ENCODE peak calls at places on chromosome 21, in five cellular contexts. One of them, this sample, is unnamed.

GRCh38 chr21:16071082-16071481 is 341.3 kb downstream of the USP25 start:
- DNase-seq in ascending aorta: no peak
- DNase-seq in right atrium auricular region: no peak
- DNase-seq in aorta: no peak
- DNase-seq in adipocyte: peak; percentile 55
- DNase-seq in this sample: no peak

GRCh38 chr21:29377266-29377665 is 78.5 kb downstream of the BACH1 start:
- DNase-seq in ascending aorta: no peak
- DNase-seq in right atrium auricular region: no peak
- DNase-seq in aorta: no peak
- DNase-seq in adipocyte: no peak
- DNase-seq in this sample: no peak

GRCh38 chr21:23853796-23854379 is 1753.4 kb downstream of the MRPL39 start:
- DNase-seq in aorta: no peak
- DNase-seq in adipocyte: peak; percentile 74
- DNase-seq in right atrium auricular region: no peak
- DNase-seq in ascending aorta: no peak
- DNase-seq in this sample: no peak

GRCh38 chr21:29145354-29145782 is 14.9 kb downstream of the MAP3K7CL start:
- DNase-seq in aorta: no peak
- DNase-seq in adipocyte: peak; percentile 91
- DNase-seq in right atrium auricular region: no peak
- DNase-seq in ascending aorta: no peak
- DNase-seq in this sample: no peak

GRCh38 chr21:29697555-29698193 is 242.1 kb downstream of the GRIK1 start:
- DNase-seq in right atrium auricular region: no peak
- DNase-seq in aorta: no peak
- DNase-seq in adipocyte: no peak
- DNase-seq in ascending aorta: no peak
- DNase-seq in this sample: no peak

GRCh38 chr21:43198376-43198775 is 29.6 kb downstream of the CRYAA start:
- DNase-seq in ascending aorta: no peak
- DNase-seq in adipocyte: no peak
- DNase-seq in right atrium auricular region: no peak
- DNase-seq in aorta: no peak
- DNase-seq in this sample: no peak

GRCh38 chr21:42554251-42554937 is 40.7 kb downstream of the SLC37A1 start:
- DNase-seq in aorta: peak; percentile 36
- DNase-seq in ascending aorta: no peak
- DNase-seq in right atrium auricular region: no peak
- DNase-seq in adipocyte: no peak
- DNase-seq in this sample: peak; percentile 44

GRCh38 chr21:43369124-43369523 is 57.8 kb downstream of the SIK1 start:
- DNase-seq in ascending aorta: no peak
- DNase-seq in aorta: no peak
- DNase-seq in adipocyte: peak; percentile 51
- DNase-seq in right atrium auricular region: no peak
- DNase-seq in this sample: no peak

GRCh38 chr21:19913995-19914394 is 1084.2 kb upstream of the NCAM2 start:
- DNase-seq in adipocyte: no peak
- DNase-seq in ascending aorta: no peak
- DNase-seq in right atrium auricular region: no peak
- DNase-seq in aorta: no peak
- DNase-seq in this sample: no peak

GRCh38 chr21:28982637-28983036 is 10.0 kb downstream of the LTN1 start:
- DNase-seq in ascending aorta: no peak
- DNase-seq in right atrium auricular region: no peak
- DNase-seq in adipocyte: no peak
- DNase-seq in aorta: no peak
- DNase-seq in this sample: no peak

GRCh38 chr21:31318971-31319370 is 25.1 kb downstream of the TIAM1 start:
- DNase-seq in adipocyte: no peak
- DNase-seq in ascending aorta: no peak
- DNase-seq in aorta: no peak
- DNase-seq in right atrium auricular region: no peak
- DNase-seq in this sample: no peak

GRCh38 chr21:31030367-31031106 is 7.7 kb downstream of the KRTAP19-8 start:
- DNase-seq in aorta: no peak
- DNase-seq in right atrium auricular region: no peak
- DNase-seq in adipocyte: no peak
- DNase-seq in ascending aorta: no peak
- DNase-seq in this sample: no peak

GRCh38 chr21:42850866-42851391 is 28.4 kb downstream of the WDR4 start:
- DNase-seq in adipocyte: no peak
- DNase-seq in right atrium auricular region: no peak
- DNase-seq in ascending aorta: no peak
- DNase-seq in aorta: no peak
- DNase-seq in this sample: no peak

GRCh38 chr21:39561128-39561527 is 51.6 kb upstream of the B3GALT5 start:
- DNase-seq in right atrium auricular region: no peak
- DNase-seq in aorta: no peak
- DNase-seq in ascending aorta: no peak
- DNase-seq in adipocyte: no peak
- DNase-seq in this sample: no peak

GRCh38 chr21:41778974-41779600 is 12.2 kb upstream of the RIPK4 start:
- DNase-seq in aorta: peak; percentile 32
- DNase-seq in adipocyte: no peak
- DNase-seq in right atrium auricular region: no peak
- DNase-seq in ascending aorta: no peak
- DNase-seq in this sample: peak; percentile 55

GRCh38 chr21:15804247-15804985 is 74.6 kb downstream of the USP25 start:
- DNase-seq in ascending aorta: no peak
- DNase-seq in aorta: no peak
- DNase-seq in adipocyte: no peak
- DNase-seq in right atrium auricular region: no peak
- DNase-seq in this sample: no peak

GRCh38 chr21:39353295-39353694 is 4.4 kb upstream of the HMGN1 start:
- DNase-seq in ascending aorta: no peak
- DNase-seq in right atrium auricular region: no peak
- DNase-seq in adipocyte: no peak
- DNase-seq in aorta: no peak
- DNase-seq in this sample: no peak

GRCh38 chr21:31750843-31751242 is 18.9 kb upstream of the SCAF4 start:
- DNase-seq in right atrium auricular region: no peak
- DNase-seq in aorta: no peak
- DNase-seq in ascending aorta: no peak
- DNase-seq in adipocyte: peak; percentile 25
- DNase-seq in this sample: no peak

GRCh38 chr21:37451446-37451845 is 84.9 kb downstream of the DYRK1A start:
- DNase-seq in right atrium auricular region: no peak
- DNase-seq in aorta: no peak
- DNase-seq in adipocyte: no peak
- DNase-seq in ascending aorta: no peak
- DNase-seq in this sample: no peak

GRCh38 chr21:37455504-37455911 is 88.9 kb downstream of the DYRK1A start:
- DNase-seq in adipocyte: no peak
- DNase-seq in aorta: no peak
- DNase-seq in ascending aorta: no peak
- DNase-seq in right atrium auricular region: no peak
- DNase-seq in this sample: no peak

GRCh38 chr21:37453350-37453749 is 86.8 kb downstream of the DYRK1A start:
- DNase-seq in aorta: no peak
- DNase-seq in ascending aorta: no peak
- DNase-seq in right atrium auricular region: no peak
- DNase-seq in adipocyte: no peak
- DNase-seq in this sample: no peak

GRCh38 chr21:37452222-37452621 is 85.6 kb downstream of the DYRK1A start:
- DNase-seq in ascending aorta: no peak
- DNase-seq in right atrium auricular region: no peak
- DNase-seq in adipocyte: peak; percentile 83
- DNase-seq in aorta: no peak
- DNase-seq in this sample: no peak

GRCh38 chr21:37454869-37455503 is 88.4 kb downstream of the DYRK1A start:
- DNase-seq in ascending aorta: no peak
- DNase-seq in right atrium auricular region: no peak
- DNase-seq in adipocyte: no peak
- DNase-seq in aorta: no peak
- DNase-seq in this sample: no peak
- H3K4me1 ChIP-seq in ascending aorta: peaks cover 80% of the 10 kb centered on the region
- H3K4me1 ChIP-seq in right atrium auricular region: no peaks in the 10 kb centered on the region
- H3K4me1 ChIP-seq in adipocyte: peaks cover 94% of the 10 kb centered on the region
- H3K4me1 ChIP-seq in aorta: peaks cover 5% of the 10 kb centered on the region
- H3K4me1 ChIP-seq in this sample: peaks cover 73% of the 10 kb centered on the region

DNA sequence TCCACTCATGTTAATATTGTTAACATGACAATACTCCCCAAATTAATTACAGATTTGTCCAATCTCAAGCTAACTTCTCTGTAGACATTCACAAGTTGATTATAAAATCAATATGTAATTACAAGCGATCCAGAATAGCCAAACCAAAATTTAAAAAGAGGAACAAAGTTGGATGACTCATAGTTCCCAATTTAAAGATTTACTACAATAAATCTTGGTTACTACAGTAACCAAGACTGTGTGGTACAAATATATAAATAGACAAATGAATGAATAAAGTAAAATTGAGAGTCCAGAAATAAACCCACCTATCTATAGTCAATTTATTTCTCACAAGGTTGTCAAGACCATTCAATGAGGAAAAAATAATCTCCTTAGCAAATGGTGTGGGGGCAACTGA is 7.1 kb upstream of the KRTAP10-4 start:
- DNase-seq in adipocyte: no peak
- DNase-seq in aorta: no peak
- DNase-seq in ascending aorta: no peak
- DNase-seq in right atrium auricular region: no peak
- DNase-seq in this sample: no peak
- H3K4me3 ChIP-seq in adipocyte: no peak overlapping the region
- H3K4me3 ChIP-seq in aorta: no peak overlapping the region
- H3K4me3 ChIP-seq in ascending aorta: no peak overlapping the region
- H3K4me3 ChIP-seq in right atrium auricular region: no peak overlapping the region
- H3K4me3 ChIP-seq in this sample: no peak overlapping the region

GRCh38 chr21:9755611-9756010 is 765.8 kb upstream of the TPTE start:
- DNase-seq in adipocyte: no peak
- DNase-seq in aorta: no peak
- DNase-seq in ascending aorta: no peak
- DNase-seq in right atrium auricular region: no peak
- DNase-seq in this sample: no peak
- H3K4me1 ChIP-seq in adipocyte: no peaks in the 10 kb centered on the region
- H3K4me1 ChIP-seq in aorta: no peaks in the 10 kb centered on the region
- H3K4me1 ChIP-seq in ascending aorta: no peaks in the 10 kb centered on the region
- H3K4me1 ChIP-seq in right atrium auricular region: no peaks in the 10 kb centered on the region
- H3K4me1 ChIP-seq in this sample: no peaks in the 10 kb centered on the region

GRCh38 chr21:38171723-38172344 is 85.0 kb upstream of the KCNJ15 start:
- DNase-seq in aorta: no peak
- DNase-seq in adipocyte: peak; percentile 23
- DNase-seq in right atrium auricular region: no peak
- DNase-seq in ascending aorta: no peak
- DNase-seq in this sample: no peak
- H3K4me3 ChIP-seq in aorta: no peak overlapping the region
- H3K4me3 ChIP-seq in adipocyte: peak overlapping the region; percentile 9
- H3K4me3 ChIP-seq in right atrium auricular region: no peak overlapping the region
- H3K4me3 ChIP-seq in ascending aorta: no peak overlapping the region
- H3K4me3 ChIP-seq in this sample: no peak overlapping the region

GRCh38 chr21:36699026-36699545 is at the start of gene SIM2:
- DNase-seq in ascending aorta: no peak
- DNase-seq in aorta: no peak
- DNase-seq in adipocyte: peak; percentile 28
- DNase-seq in right atrium auricular region: no peak
- DNase-seq in this sample: no peak

GRCh38 chr21:36701912-36702621 is 3.2 kb downstream of the SIM2 start:
- DNase-seq in aorta: no peak
- DNase-seq in adipocyte: no peak
- DNase-seq in ascending aorta: no peak
- DNase-seq in right atrium auricular region: no peak
- DNase-seq in this sample: no peak

GRCh38 chr21:36699546-36700294 is 805 bp downstream of the SIM2 start:
- DNase-seq in ascending aorta: no peak
- DNase-seq in adipocyte: no peak
- DNase-seq in right atrium auricular region: no peak
- DNase-seq in aorta: peak; percentile 69
- DNase-seq in this sample: no peak

GRCh38 chr21:36700961-36701911 is 2.3 kb downstream of the SIM2 start:
- DNase-seq in aorta: no peak
- DNase-seq in adipocyte: no peak
- DNase-seq in ascending aorta: no peak
- DNase-seq in right atrium auricular region: no peak
- DNase-seq in this sample: no peak

GRCh38 chr21:36700295-36700960 is 1.5 kb downstream of the SIM2 start:
- DNase-seq in aorta: no peak
- DNase-seq in right atrium auricular region: no peak
- DNase-seq in adipocyte: no peak
- DNase-seq in ascending aorta: no peak
- DNase-seq in this sample: no peak
- H3K4me1 ChIP-seq in aorta: no peaks in the 10 kb centered on the region
- H3K4me1 ChIP-seq in right atrium auricular region: no peaks in the 10 kb centered on the region
- H3K4me1 ChIP-seq in adipocyte: peaks cover 9% of the 10 kb centered on the region
- H3K4me1 ChIP-seq in ascending aorta: peaks cover 44% of the 10 kb centered on the region
- H3K4me1 ChIP-seq in this sample: peaks cover 70% of the 10 kb centered on the region

DNA sequence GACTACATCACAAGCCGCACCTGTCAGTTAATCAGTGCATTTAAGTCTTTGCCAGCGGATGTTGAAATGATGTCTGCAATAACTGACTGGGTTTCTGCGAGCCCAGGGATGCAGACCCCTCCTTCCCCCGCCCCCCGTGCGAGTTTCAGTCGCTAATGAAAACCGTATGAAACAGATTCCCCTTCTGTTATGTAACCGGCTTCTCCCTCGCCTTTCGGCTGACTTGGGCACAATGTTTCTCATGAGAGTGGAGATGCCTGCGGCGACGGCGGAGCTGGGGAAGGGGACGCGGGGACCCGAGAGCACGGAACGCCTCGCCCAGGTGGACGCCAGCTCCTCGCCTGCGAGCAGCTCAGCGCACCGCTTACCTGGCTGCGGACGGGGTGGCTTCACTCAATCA is 741 bp downstream of the KCNJ6 start:
- DNase-seq in adipocyte: peak; percentile 19
- DNase-seq in aorta: no peak
- DNase-seq in right atrium auricular region: no peak
- DNase-seq in ascending aorta: no peak
- DNase-seq in this sample: no peak
- H3K4me3 ChIP-seq in adipocyte: peak overlapping the region; percentile 71
- H3K4me3 ChIP-seq in aorta: no peak overlapping the region
- H3K4me3 ChIP-seq in right atrium auricular region: peak overlapping the region; percentile 19
- H3K4me3 ChIP-seq in ascending aorta: peak overlapping the region; percentile 56
- H3K4me3 ChIP-seq in this sample: peak overlapping the region; percentile 21

DNA sequence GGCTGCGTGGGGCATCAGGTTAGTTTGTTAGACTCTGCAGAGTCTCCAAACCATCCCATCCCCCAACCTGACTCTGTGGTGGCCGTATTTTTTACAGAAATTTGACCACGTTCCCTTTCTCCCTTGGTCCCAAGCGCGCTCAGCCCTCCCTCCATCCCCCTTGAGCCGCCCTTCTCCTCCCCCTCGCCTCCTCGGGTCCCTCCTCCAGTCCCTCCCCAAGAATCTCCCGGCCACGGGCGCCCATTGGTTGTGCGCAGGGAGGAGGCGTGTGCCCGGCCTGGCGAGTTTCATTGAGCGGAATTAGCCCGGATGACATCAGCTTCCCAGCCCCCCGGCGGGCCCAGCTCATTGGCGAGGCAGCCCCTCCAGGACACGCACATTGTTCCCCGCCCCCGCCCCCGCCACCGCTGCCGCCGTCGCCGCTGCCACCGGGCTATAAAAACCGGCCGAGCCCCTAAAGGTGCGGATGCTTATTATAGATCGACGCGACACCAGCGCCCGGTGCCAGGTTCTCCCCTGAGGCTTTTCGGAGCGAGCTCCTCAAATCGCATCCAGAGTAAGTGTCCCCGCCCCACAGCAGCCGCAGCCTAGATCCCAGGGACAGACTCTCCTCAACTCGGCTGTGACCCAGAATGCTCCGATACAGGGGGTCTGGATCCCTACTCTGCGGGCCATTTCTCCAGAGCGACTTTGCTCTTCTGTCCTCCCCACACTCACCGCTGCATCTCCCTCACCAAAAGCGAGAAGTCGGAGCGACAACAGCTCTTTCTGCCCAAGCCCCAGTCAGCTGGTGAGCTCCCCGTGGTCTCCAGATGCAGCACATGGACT is at the start of gene OLIG2:
- DNase-seq in ascending aorta: no peak
- DNase-seq in right atrium auricular region: no peak
- DNase-seq in adipocyte: no peak
- DNase-seq in aorta: no peak
- DNase-seq in this sample: no peak
- H3K4me1 ChIP-seq in ascending aorta: no peaks in the 10 kb centered on the region
- H3K4me1 ChIP-seq in right atrium auricular region: no peaks in the 10 kb centered on the region
- H3K4me1 ChIP-seq in adipocyte: peaks cover 14% of the 10 kb centered on the region
- H3K4me1 ChIP-seq in aorta: no peaks in the 10 kb centered on the region
- H3K4me1 ChIP-seq in this sample: peaks cover 68% of the 10 kb centered on the region